ENCODE peak calls at places on chromosomes 7 and 10, in ten cellular contexts. One of them, this sample, is unnamed.

GRCh38 chr7:41792099-41792498 is 89.2 kb upstream of the INHBA start:
- DNase-seq in sigmoid colon: no peak
- DNase-seq in WTC11: no peak
- DNase-seq in suprapubic skin: no peak
- DNase-seq in ascending aorta: no peak
- DNase-seq in progenitor cell of endocrine pancreas: no peak
- DNase-seq in epithelial cell of esophagus: peak
- DNase-seq in lung: no peak
- DNase-seq in endothelial cell: no peak
- DNase-seq in AG09309: peak
- DNase-seq in this sample: no peak

GRCh38 chr10:32984003-32984600 is 26.1 kb upstream of the ITGB1 start:
- DNase-seq in sigmoid colon: no peak
- DNase-seq in WTC11: no peak
- DNase-seq in suprapubic skin: no peak
- DNase-seq in ascending aorta: no peak
- DNase-seq in progenitor cell of endocrine pancreas: no peak
- DNase-seq in epithelial cell of esophagus: no peak
- DNase-seq in lung: no peak
- DNase-seq in endothelial cell: no peak
- DNase-seq in AG09309: no peak
- DNase-seq in this sample: no peak

GRCh38 chr7:17444151-17444550 is 145.7 kb downstream of the AHR start:
- DNase-seq in sigmoid colon: no peak
- DNase-seq in WTC11: no peak
- DNase-seq in suprapubic skin: no peak
- DNase-seq in ascending aorta: no peak
- DNase-seq in progenitor cell of endocrine pancreas: no peak
- DNase-seq in epithelial cell of esophagus: no peak
- DNase-seq in lung: no peak
- DNase-seq in endothelial cell: no peak
- DNase-seq in AG09309: no peak
- DNase-seq in this sample: no peak

GRCh38 chr10:48667960-48668541 is 16.6 kb upstream of the WDFY4 start:
- DNase-seq in sigmoid colon: no peak
- DNase-seq in WTC11: no peak
- DNase-seq in suprapubic skin: no peak
- DNase-seq in ascending aorta: no peak
- DNase-seq in progenitor cell of endocrine pancreas: no peak
- DNase-seq in epithelial cell of esophagus: no peak
- DNase-seq in lung: no peak
- DNase-seq in endothelial cell: no peak
- DNase-seq in AG09309: no peak
- DNase-seq in this sample: no peak

GRCh38 chr7:135774284-135774683 is 25.7 kb upstream of the FAM180A start:
- DNase-seq in sigmoid colon: no peak
- DNase-seq in WTC11: no peak
- DNase-seq in suprapubic skin: no peak
- DNase-seq in ascending aorta: no peak
- DNase-seq in progenitor cell of endocrine pancreas: no peak
- DNase-seq in epithelial cell of esophagus: peak
- DNase-seq in lung: peak
- DNase-seq in endothelial cell: no peak
- DNase-seq in AG09309: no peak
- DNase-seq in this sample: no peak

GRCh38 chr10:124145109-124145860 is 51.9 kb upstream of the CHST15 start:
- DNase-seq in sigmoid colon: peak
- DNase-seq in WTC11: no peak
- DNase-seq in suprapubic skin: peak
- DNase-seq in ascending aorta: no peak
- DNase-seq in progenitor cell of endocrine pancreas: no peak
- DNase-seq in epithelial cell of esophagus: peak
- DNase-seq in lung: peak
- DNase-seq in endothelial cell: peak
- DNase-seq in AG09309: no peak
- DNase-seq in this sample: no peak

GRCh38 chr7:148434181-148434769 is 156.3 kb upstream of the C7orf33 start:
- DNase-seq in sigmoid colon: no peak
- DNase-seq in WTC11: no peak
- DNase-seq in suprapubic skin: no peak
- DNase-seq in ascending aorta: no peak
- DNase-seq in progenitor cell of endocrine pancreas: no peak
- DNase-seq in epithelial cell of esophagus: peak
- DNase-seq in lung: no peak
- DNase-seq in endothelial cell: no peak
- DNase-seq in AG09309: no peak
- DNase-seq in this sample: no peak

GRCh38 chr7:28922618-28923331 is 35.4 kb downstream of the TRIL start:
- DNase-seq in sigmoid colon: peak
- DNase-seq in WTC11: peak
- DNase-seq in suprapubic skin: peak
- DNase-seq in ascending aorta: no peak
- DNase-seq in progenitor cell of endocrine pancreas: peak
- DNase-seq in epithelial cell of esophagus: peak
- DNase-seq in lung: peak
- DNase-seq in endothelial cell: peak
- DNase-seq in AG09309: no peak
- DNase-seq in this sample: peak

GRCh38 chr10:130022071-130022470 is 58.0 kb upstream of the EBF3 start:
- DNase-seq in sigmoid colon: no peak
- DNase-seq in WTC11: no peak
- DNase-seq in suprapubic skin: no peak
- DNase-seq in ascending aorta: no peak
- DNase-seq in progenitor cell of endocrine pancreas: no peak
- DNase-seq in epithelial cell of esophagus: no peak
- DNase-seq in lung: no peak
- DNase-seq in endothelial cell: no peak
- DNase-seq in AG09309: no peak
- DNase-seq in this sample: no peak

DNA sequence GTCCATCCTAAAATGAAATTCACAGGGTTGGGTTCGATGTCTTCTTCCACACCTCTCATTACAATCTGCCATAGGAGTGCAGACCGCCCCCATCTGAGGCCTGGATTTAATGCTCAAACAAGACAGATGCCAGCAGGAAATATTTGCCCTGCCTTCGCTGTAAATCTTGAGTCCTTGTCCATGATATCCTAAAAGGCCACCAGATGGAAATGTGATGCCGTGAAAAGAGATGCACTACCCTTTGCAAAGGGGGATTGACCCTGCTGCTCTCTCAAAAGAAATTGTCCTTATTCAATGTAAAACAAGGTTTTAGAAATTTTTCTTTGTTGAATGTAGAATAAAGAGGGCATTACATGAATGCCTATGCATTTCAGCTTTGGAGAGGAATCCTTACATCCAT is 37.5 kb downstream of the AGAP4 start:
- DNase-seq in sigmoid colon: no peak
- DNase-seq in WTC11: peak
- DNase-seq in suprapubic skin: no peak
- DNase-seq in ascending aorta: no peak
- DNase-seq in progenitor cell of endocrine pancreas: no peak
- DNase-seq in epithelial cell of esophagus: no peak
- DNase-seq in lung: no peak
- DNase-seq in endothelial cell: no peak
- DNase-seq in AG09309: no peak
- DNase-seq in this sample: no peak
- TF ChIP-seq CTCF in sigmoid colon: no peak
- TF ChIP-seq CTCF in WTC11: no peak
- TF ChIP-seq CTCF in suprapubic skin: no peak
- TF ChIP-seq CTCF in ascending aorta: no peak
- TF ChIP-seq CTCF in progenitor cell of endocrine pancreas: no peak
- TF ChIP-seq CTCF in epithelial cell of esophagus: no peak
- TF ChIP-seq CTCF in lung: no peak
- TF ChIP-seq CTCF in endothelial cell: no peak
- TF ChIP-seq CTCF in AG09309: no peak
- TF ChIP-seq CTCF in this sample: no peak

DNA sequence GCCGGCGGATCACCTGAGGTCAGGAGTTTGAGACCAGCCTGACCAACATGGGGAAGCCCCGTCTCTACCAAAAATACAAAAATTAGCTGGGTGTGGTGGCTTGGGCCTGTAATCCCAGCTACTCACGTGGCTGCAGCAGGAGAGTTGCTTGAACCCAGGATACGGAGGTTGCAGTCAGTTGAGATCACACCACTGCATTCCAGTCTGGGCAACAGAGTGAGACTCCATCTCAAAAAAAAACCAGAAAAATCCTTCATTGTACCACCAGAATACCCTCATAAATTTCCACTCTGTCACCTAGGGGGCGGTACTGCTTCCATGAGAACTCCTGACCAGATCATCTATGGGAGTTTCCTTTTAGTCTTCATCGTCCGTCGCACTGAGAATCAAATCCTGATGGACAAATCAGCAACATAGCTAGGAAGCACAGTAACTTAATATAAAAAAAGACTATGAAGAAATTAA is 225.8 kb upstream of the KLF14 start:
- DNase-seq in sigmoid colon: no peak
- DNase-seq in WTC11: peak
- DNase-seq in suprapubic skin: no peak
- DNase-seq in ascending aorta: no peak
- DNase-seq in progenitor cell of endocrine pancreas: no peak
- DNase-seq in epithelial cell of esophagus: peak
- DNase-seq in lung: no peak
- DNase-seq in endothelial cell: no peak
- DNase-seq in AG09309: peak
- DNase-seq in this sample: no peak
- TF ChIP-seq CTCF in sigmoid colon: no peak
- TF ChIP-seq CTCF in WTC11: peak
- TF ChIP-seq CTCF in suprapubic skin: no peak
- TF ChIP-seq CTCF in ascending aorta: peak
- TF ChIP-seq CTCF in progenitor cell of endocrine pancreas: peak
- TF ChIP-seq CTCF in epithelial cell of esophagus: peak
- TF ChIP-seq CTCF in lung: no peak
- TF ChIP-seq CTCF in endothelial cell: peak
- TF ChIP-seq CTCF in AG09309: peak
- TF ChIP-seq CTCF in this sample: peak

GRCh38 chr10:57715233-57715632 is 552.5 kb downstream of the IPMK start:
- DNase-seq in sigmoid colon: no peak
- DNase-seq in WTC11: no peak
- DNase-seq in suprapubic skin: no peak
- DNase-seq in ascending aorta: no peak
- DNase-seq in progenitor cell of endocrine pancreas: no peak
- DNase-seq in epithelial cell of esophagus: no peak
- DNase-seq in lung: no peak
- DNase-seq in endothelial cell: no peak
- DNase-seq in AG09309: no peak
- DNase-seq in this sample: no peak

GRCh38 chr10:57716884-57717283 is 550.8 kb downstream of the IPMK start:
- DNase-seq in sigmoid colon: no peak
- DNase-seq in WTC11: no peak
- DNase-seq in suprapubic skin: no peak
- DNase-seq in ascending aorta: no peak
- DNase-seq in progenitor cell of endocrine pancreas: no peak
- DNase-seq in epithelial cell of esophagus: peak
- DNase-seq in lung: no peak
- DNase-seq in endothelial cell: no peak
- DNase-seq in AG09309: no peak
- DNase-seq in this sample: no peak
- TF ChIP-seq CTCF in sigmoid colon: no peak
- TF ChIP-seq CTCF in WTC11: no peak
- TF ChIP-seq CTCF in suprapubic skin: no peak
- TF ChIP-seq CTCF in ascending aorta: no peak
- TF ChIP-seq CTCF in progenitor cell of endocrine pancreas: peak
- TF ChIP-seq CTCF in epithelial cell of esophagus: peak
- TF ChIP-seq CTCF in lung: no peak
- TF ChIP-seq CTCF in endothelial cell: peak
- TF ChIP-seq CTCF in AG09309: peak
- TF ChIP-seq CTCF in this sample: no peak

GRCh38 chr10:132306341-132306685 is 1.4 kb downstream of the STK32C start:
- DNase-seq in sigmoid colon: peak
- DNase-seq in WTC11: no peak
- DNase-seq in suprapubic skin: peak
- DNase-seq in ascending aorta: no peak
- DNase-seq in progenitor cell of endocrine pancreas: no peak
- DNase-seq in epithelial cell of esophagus: no peak
- DNase-seq in lung: no peak
- DNase-seq in endothelial cell: no peak
- DNase-seq in AG09309: no peak
- DNase-seq in this sample: no peak

GRCh38 chr10:132308588-132309451 is 1.1 kb upstream of the STK32C start:
- DNase-seq in sigmoid colon: no peak
- DNase-seq in WTC11: peak
- DNase-seq in suprapubic skin: peak
- DNase-seq in ascending aorta: no peak
- DNase-seq in progenitor cell of endocrine pancreas: no peak
- DNase-seq in epithelial cell of esophagus: no peak
- DNase-seq in lung: no peak
- DNase-seq in endothelial cell: no peak
- DNase-seq in AG09309: no peak
- DNase-seq in this sample: no peak

GRCh38 chr10:132309466-132309865 is 1.7 kb upstream of the STK32C start:
- DNase-seq in sigmoid colon: peak
- DNase-seq in WTC11: no peak
- DNase-seq in suprapubic skin: peak
- DNase-seq in ascending aorta: no peak
- DNase-seq in progenitor cell of endocrine pancreas: no peak
- DNase-seq in epithelial cell of esophagus: no peak
- DNase-seq in lung: no peak
- DNase-seq in endothelial cell: no peak
- DNase-seq in AG09309: no peak
- DNase-seq in this sample: no peak

GRCh38 chr10:132306951-132307751 is 599 bp downstream of the STK32C start:
- DNase-seq in sigmoid colon: peak
- DNase-seq in WTC11: peak
- DNase-seq in suprapubic skin: peak
- DNase-seq in ascending aorta: no peak
- DNase-seq in progenitor cell of endocrine pancreas: peak
- DNase-seq in epithelial cell of esophagus: peak
- DNase-seq in lung: peak
- DNase-seq in endothelial cell: peak
- DNase-seq in AG09309: no peak
- DNase-seq in this sample: no peak

DNA sequence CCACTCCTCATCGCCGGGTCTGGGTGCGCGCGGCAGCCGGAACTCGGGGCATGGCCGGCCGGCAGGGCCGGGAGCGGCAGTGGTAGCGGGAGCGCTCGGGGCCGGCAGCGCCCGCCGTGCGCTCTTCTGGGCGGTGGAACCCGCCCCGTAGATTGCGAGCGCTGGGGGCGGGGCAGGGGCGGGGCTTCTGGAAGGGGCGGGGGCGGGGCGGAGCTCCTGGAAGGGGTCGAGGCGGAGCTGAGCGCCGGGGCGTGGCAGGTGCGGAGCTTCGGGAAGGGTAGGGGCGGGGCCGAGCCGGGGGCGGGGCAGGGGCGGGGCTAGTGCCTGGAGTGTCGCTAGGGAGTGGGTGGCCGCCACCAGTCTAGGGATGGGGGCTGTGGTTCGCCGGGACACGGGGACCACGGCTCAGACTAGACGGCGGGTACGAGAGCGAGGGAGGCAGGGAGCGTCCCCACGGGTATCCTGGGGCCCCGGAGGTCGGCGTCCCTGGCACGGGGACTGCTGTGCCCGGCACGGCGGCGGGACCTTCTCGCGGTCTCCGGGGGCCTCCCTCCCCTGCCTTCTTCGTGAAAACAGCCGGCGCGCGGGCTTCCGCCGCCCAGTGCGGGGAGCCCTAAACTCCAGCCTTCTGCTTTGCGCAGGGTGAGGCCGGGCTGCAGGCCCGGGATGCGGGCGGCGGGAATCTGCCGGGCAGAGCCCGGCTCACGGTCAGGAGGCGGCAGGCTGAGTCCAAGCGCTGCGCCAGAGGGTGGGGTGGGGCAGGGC is at the start of gene STK32C:
- DNase-seq in sigmoid colon: peak
- DNase-seq in WTC11: peak
- DNase-seq in suprapubic skin: peak
- DNase-seq in ascending aorta: peak
- DNase-seq in progenitor cell of endocrine pancreas: peak
- DNase-seq in epithelial cell of esophagus: peak
- DNase-seq in lung: peak
- DNase-seq in endothelial cell: peak
- DNase-seq in AG09309: peak
- DNase-seq in this sample: peak
- TF ChIP-seq CTCF in sigmoid colon: no peak
- TF ChIP-seq CTCF in WTC11: no peak
- TF ChIP-seq CTCF in suprapubic skin: no peak
- TF ChIP-seq CTCF in ascending aorta: no peak
- TF ChIP-seq CTCF in progenitor cell of endocrine pancreas: no peak
- TF ChIP-seq CTCF in epithelial cell of esophagus: no peak
- TF ChIP-seq CTCF in lung: no peak
- TF ChIP-seq CTCF in endothelial cell: no peak
- TF ChIP-seq CTCF in AG09309: no peak
- TF ChIP-seq CTCF in this sample: no peak